ENCODE peak calls at places on chromosomes 5 and 9, in four cellular contexts. E is SK-N-SH, A is tibial artery, H is sigmoid colon. L is an unnamed sample.

GRCh38 chr9:125894566-125894965 is 147.4 kb downstream of the PBX3 start:
- DNase-seq in E (no peak), A (no peak), H (no peak), L (no peak)

GRCh38 chr5:41835625-41836024 is 34.6 kb downstream of the OXCT1 start:
- DNase-seq in E (peak), A (peak), H (peak), L (peak)

GRCh38 chr5:145991044-145991575 is 54.7 kb downstream of the SH3RF2 start:
- DNase-seq in E (no peak), A (no peak), H (no peak), L (no peak)

GRCh38 chr9:110050925-110051355 is 157.0 kb downstream of the C9orf152 start:
- DNase-seq in E (no peak), A (peak), H (peak), L (peak)

GRCh38 chr5:131821221-131821620 is 24.4 kb upstream of the FNIP1 start:
- DNase-seq in E (no peak), A (no peak), H (no peak), L (no peak)

GRCh38 chr9:23342296-23342695 is 483.7 kb downstream of the ELAVL2 start:
- DNase-seq in E (no peak), A (no peak), H (no peak), L (no peak)

GRCh38 chr5:151598556-151598955 is 7.4 kb upstream of the FAT2 start:
- DNase-seq in E (no peak), A (no peak), H (no peak), L (no peak)

GRCh38 chr5:108481355-108481931 is 99.5 kb upstream of the FBXL17 start:
- DNase-seq in E (peak), A (no peak), H (no peak), L (peak)

GRCh38 chr5:91359957-91360609 is 23.0 kb downstream of the ARRDC3 start:
- DNase-seq in E (no peak), A (no peak), H (no peak), L (no peak)

GRCh38 chr5:56183507-56183906 is 49.6 kb downstream of the ANKRD55 start:
- DNase-seq in E (no peak), A (no peak), H (no peak), L (peak)

GRCh38 chr5:151288180-151288579 is 15.4 kb downstream of the SLC36A3 start:
- DNase-seq in E (no peak), A (no peak), H (no peak), L (no peak)

GRCh38 chr9:105281926-105282325 is 37.5 kb downstream of the SLC44A1 start:
- DNase-seq in E (no peak), A (no peak), H (no peak), L (no peak)

GRCh38 chr9:106693546-106693945 is 169.4 kb upstream of the ZNF462 start:
- DNase-seq in E (no peak), A (no peak), H (no peak), L (no peak)

GRCh38 chr5:142901476-142902187 is 131.5 kb downstream of the ARHGAP26 start:
- DNase-seq in E (no peak), A (no peak), H (no peak), L (no peak)

GRCh38 chr5:150159741-150160179 is 4.1 kb upstream of the PDGFRB start:
- DNase-seq in E (peak), A (peak), H (no peak), L (no peak)

GRCh38 chr9:69671291-69671903 is 774 bp downstream of the APBA1 start:
- DNase-seq in E (no peak), A (peak), H (no peak), L (no peak)

GRCh38 chr9:86494644-86495081 is 140.5 kb upstream of the TUT7 start:
- DNase-seq in E (no peak), A (no peak), H (no peak), L (no peak)

GRCh38 chr5:125595095-125595494 is 828.1 kb upstream of the GRAMD2B start:
- DNase-seq in E (no peak), A (no peak), H (peak), L (no peak)

GRCh38 chr5:74866653-74867162 is 521 bp upstream of the FAM169A start:
- DNase-seq in E (peak), A (no peak), H (no peak), L (no peak)

GRCh38 chr9:91042024-91042423 is 240.4 kb downstream of the SYK start:
- DNase-seq in E (no peak), A (no peak), H (no peak), L (no peak)

GRCh38 chr5:108588323-108588722 is 159.4 kb upstream of the FER start:
- DNase-seq in E (no peak), A (no peak), H (no peak), L (no peak)

GRCh38 chr9:36141288-36141687 is 4.8 kb downstream of the GLIPR2 start:
- DNase-seq in E (peak), A (no peak), H (peak), L (no peak)

GRCh38 chr9:127455299-127455992 is 4.1 kb downstream of the LRSAM1 start:
- DNase-seq in E (no peak), A (no peak), H (no peak), L (no peak)

GRCh38 chr5:179800696-179801201 is 5.9 kb downstream of the MGAT4B start:
- DNase-seq in E (no peak), A (no peak), H (peak), L (no peak)

GRCh38 chr9:116460026-116460425 is 227.1 kb upstream of the TRIM32 start:
- DNase-seq in E (no peak), A (no peak), H (no peak), L (no peak)

GRCh38 chr5:14123974-14124482 is 19.1 kb upstream of the TRIO start:
- DNase-seq in E (no peak), A (no peak), H (no peak), L (no peak)

GRCh38 chr5:82150562-82150961 is 127.6 kb downstream of the RPS23 start:
- DNase-seq in E (no peak), A (no peak), H (no peak), L (no peak)

GRCh38 chr9:37747271-37747753 is 6.3 kb upstream of the TRMT10B start:
- DNase-seq in E (peak), A (no peak), H (no peak), L (no peak)

GRCh38 chr9:69932901-69933300 is 110.7 kb upstream of the MAMDC2 start:
- DNase-seq in E (no peak), A (no peak), H (no peak), L (no peak)

GRCh38 chr9:126357074-126357473 is 30.4 kb downstream of the MVB12B start:
- DNase-seq in E (no peak), A (no peak), H (no peak), L (no peak)

GRCh38 chr5:135174315-135175096 is 140.5 kb upstream of the PITX1 start:
- DNase-seq in E (no peak), A (no peak), H (no peak), L (no peak)

GRCh38 chr9:72589684-72590555 is 68.5 kb downstream of the TMC1 start:
- DNase-seq in E (no peak), A (no peak), H (no peak), L (peak)

GRCh38 chr9:72585737-72586136 is 64.3 kb downstream of the TMC1 start:
- DNase-seq in E (no peak), A (no peak), H (no peak), L (no peak)

GRCh38 chr9:72583370-72583769 is 62.0 kb downstream of the TMC1 start:
- DNase-seq in E (no peak), A (no peak), H (no peak), L (no peak)

GRCh38 chr9:72588336-72588735 is 66.9 kb downstream of the TMC1 start:
- DNase-seq in E (no peak), A (no peak), H (peak), L (no peak)

DNA sequence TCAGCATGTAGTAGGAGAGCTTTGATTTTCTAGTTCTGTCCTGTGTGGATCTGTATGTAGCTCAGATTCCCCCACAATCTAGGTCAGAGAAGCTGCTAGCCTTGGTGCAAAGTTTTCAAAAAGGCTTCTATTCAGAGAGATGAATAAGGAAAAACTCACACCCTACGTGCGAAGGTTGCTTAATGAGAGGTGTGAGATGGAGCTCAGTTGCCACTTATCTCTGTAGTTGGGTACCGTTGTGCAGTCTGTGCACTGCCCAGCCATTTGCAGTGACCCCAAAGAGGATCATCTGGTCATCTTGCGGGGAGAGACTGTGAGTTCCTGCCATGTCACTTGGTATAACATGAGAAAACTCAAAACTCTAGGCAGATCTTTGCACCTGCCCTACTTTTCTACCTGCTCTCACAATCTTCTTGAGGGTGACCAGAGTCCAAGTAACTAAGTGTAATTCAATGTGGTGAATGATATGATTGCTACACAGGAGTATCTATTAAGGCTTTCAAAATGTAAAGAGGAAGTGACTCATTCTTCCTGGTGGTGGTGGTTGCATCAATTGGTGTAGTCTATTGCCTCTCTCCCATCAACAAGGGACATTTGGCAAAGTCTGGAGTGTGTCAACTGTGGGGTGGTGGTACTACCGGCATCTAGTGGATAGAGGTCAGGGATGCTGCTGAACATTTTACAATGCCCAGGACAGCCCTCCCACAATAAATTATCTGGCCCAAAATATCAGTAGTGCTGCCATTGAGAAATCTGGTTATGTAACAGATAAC is 65.2 kb downstream of the TMC1 start:
- DNase-seq in E (no peak), A (no peak), H (no peak), L (no peak)
- TF ChIP-seq CTCF in E (peak), A (no peak), H (no peak), L (peak)

GRCh38 chr9:137411260-137411659 is 11.7 kb downstream of the EXD3 start:
- DNase-seq in E (no peak), A (no peak), H (no peak), L (no peak)
- H3K4me3 ChIP-seq in E (no peak), A (peak), H (no peak), L (peak)

DNA sequence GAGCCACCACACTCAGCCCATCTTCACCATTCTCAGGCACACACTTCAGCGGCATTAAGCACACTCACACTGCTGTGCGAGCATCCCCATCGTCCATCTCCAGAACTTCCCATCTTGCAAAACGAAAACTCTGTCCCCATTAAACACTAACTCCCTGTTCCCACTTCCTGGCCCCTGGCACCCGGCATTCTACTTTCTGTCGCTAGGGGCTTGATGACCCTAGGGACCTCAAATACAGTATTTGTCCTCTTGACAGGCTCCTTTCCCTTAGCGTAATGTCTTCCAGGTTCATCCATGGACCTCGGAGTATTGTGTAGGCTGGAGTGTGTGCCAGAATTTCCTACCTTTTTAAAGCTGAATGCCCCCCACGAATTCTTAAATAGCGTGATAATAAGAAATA is 14.7 kb upstream of the UBAC1 start:
- DNase-seq in E (no peak), A (no peak), H (no peak), L (no peak)
- TF ChIP-seq CTCF in E (no peak), A (no peak), H (no peak), L (no peak)

GRCh38 chr9:131658753-131659129 is 81.1 kb downstream of the RAPGEF1 start:
- DNase-seq in E (no peak), A (no peak), H (no peak), L (no peak)
- H3K4me3 ChIP-seq in E (no peak), A (no peak), H (no peak), L (no peak)

DNA sequence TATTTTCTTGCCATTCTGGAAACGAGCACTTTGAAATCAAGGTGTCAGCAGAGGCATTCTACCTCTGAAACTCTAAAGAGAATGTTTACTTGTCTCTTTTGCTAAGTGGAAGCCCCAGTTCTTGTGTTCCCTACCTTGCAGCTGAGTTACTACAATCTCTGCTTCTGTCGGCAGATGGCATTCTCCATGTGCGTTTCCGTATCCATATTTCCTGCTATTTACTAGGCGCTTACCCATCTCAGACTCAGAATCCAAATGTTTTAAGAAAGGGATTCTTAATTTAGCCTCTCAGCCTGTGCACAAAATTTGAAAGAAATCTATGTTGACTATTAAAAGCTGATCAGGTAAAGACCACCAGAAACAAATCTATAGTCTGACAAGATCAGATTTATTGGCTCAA is 221.3 kb upstream of the FTMT start:
- DNase-seq in E (no peak), A (no peak), H (no peak), L (no peak)
- TF ChIP-seq CTCF in E (peak), A (peak), H (no peak), L (peak)

GRCh38 chr5:117461403-117461802 is 886.8 kb upstream of the SEMA6A start:
- DNase-seq in E (no peak), A (no peak), H (no peak), L (no peak)

GRCh38 chr5:117454716-117455212 is 880.1 kb upstream of the SEMA6A start:
- DNase-seq in E (peak), A (peak), H (no peak), L (no peak)

GRCh38 chr5:117455236-117456233 is 880.9 kb upstream of the SEMA6A start:
- DNase-seq in E (no peak), A (no peak), H (no peak), L (no peak)
- H3K4me3 ChIP-seq in E (no peak), A (no peak), H (no peak), L (peak)

GRCh38 chr9:93911136-93911745 is 43.9 kb downstream of the BARX1 start:
- DNase-seq in E (no peak), A (no peak), H (no peak), L (no peak)

GRCh38 chr9:93911871-93912554 is 43.1 kb downstream of the BARX1 start:
- DNase-seq in E (no peak), A (no peak), H (no peak), L (no peak)

GRCh38 chr9:93909242-93909616 is 45.9 kb downstream of the BARX1 start:
- DNase-seq in E (no peak), A (no peak), H (no peak), L (no peak)

GRCh38 chr9:93910196-93910595 is 45.0 kb downstream of the BARX1 start:
- DNase-seq in E (no peak), A (no peak), H (no peak), L (no peak)

DNA sequence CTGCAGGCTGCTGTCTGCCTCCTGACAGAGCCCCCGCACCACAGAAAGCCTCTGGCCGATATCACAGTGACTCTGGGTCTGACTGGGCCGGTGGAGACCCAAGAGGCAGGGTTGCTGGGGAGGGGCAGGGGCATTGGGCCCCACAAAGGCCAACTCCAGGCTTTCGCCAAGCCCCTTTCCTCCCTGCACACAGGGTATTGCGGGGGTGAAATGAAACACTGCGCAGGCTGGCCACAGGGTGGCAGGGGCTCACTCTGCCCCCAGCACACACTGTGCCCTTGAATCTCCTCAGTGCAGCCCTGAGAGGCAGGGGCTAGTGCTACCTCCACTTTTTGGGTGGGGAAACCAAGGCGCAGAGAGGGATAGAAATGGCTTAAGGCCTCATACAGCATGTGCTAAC is 44.6 kb downstream of the BARX1 start:
- DNase-seq in E (no peak), A (no peak), H (no peak), L (no peak)
- TF ChIP-seq CTCF in E (no peak), A (no peak), H (no peak), L (no peak)

GRCh38 chr5:691817-692529 is 1.2 kb downstream of the TPPP start:
- DNase-seq in E (peak), A (no peak), H (no peak), L (no peak)
- H3K4me3 ChIP-seq in E (no peak), A (peak), H (peak), L (peak)

DNA sequence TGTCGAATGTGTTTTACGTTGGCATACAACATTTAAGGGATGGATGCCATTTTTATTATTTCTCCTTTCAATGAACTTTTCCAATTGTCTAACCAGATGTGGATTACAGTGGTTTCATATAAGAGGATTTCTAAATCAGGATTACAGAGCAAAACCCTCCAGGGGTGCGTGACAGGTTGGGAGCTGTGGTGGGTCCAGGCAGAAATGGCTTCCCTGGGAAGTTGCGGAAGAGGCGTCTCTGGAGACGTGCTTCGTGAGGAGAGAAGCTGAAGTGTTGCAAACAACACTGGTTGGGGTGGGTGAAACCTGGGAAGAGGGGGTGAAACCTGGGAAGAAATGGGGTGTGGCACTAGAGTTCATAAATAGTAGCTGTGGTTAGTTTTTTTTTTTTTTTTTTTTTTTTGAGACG is 4.5 kb upstream of the RPL26L1 start:
- DNase-seq in E (no peak), A (no peak), H (no peak), L (no peak)
- TF ChIP-seq CTCF in E (no peak), A (no peak), H (no peak), L (no peak)

GRCh38 chr9:93062364-93062763 is 3.9 kb downstream of the SUSD3 start:
- DNase-seq in E (no peak), A (no peak), H (no peak), L (no peak)
- H3K4me3 ChIP-seq in E (no peak), A (no peak), H (no peak), L (no peak)

L was measured in epithelial cell of proximal tubule.